ENCODE peak calls at places on chromosomes 16 and 17, in five cellular contexts. One of them, this sample, is unnamed. For H3K27me3 and H3K9me3, the result is how much of the 10 kb centered on the place peaks cover.

GRCh38 chr16:17367932-17368331 is 102.8 kb downstream of the XYLT1 start:
- DNase-seq in IMR-90: peak
- DNase-seq in CD8-positive, alpha-beta T cell: no peak
- DNase-seq in heart right ventricle: no peak
- DNase-seq in AG04450: no peak
- DNase-seq in this sample: no peak

GRCh38 chr17:63039899-63040602 is 74.0 kb downstream of the TANC2 start:
- DNase-seq in IMR-90: peak
- DNase-seq in CD8-positive, alpha-beta T cell: no peak
- DNase-seq in heart right ventricle: no peak
- DNase-seq in AG04450: no peak
- DNase-seq in this sample: no peak

GRCh38 chr17:68289473-68289872 is 1.5 kb downstream of the SLC16A6 start:
- DNase-seq in IMR-90: no peak
- DNase-seq in CD8-positive, alpha-beta T cell: no peak
- DNase-seq in heart right ventricle: no peak
- DNase-seq in AG04450: no peak
- DNase-seq in this sample: peak

GRCh38 chr16:12255473-12255872 is 278.9 kb downstream of the SNX29 start:
- DNase-seq in IMR-90: peak
- DNase-seq in CD8-positive, alpha-beta T cell: no peak
- DNase-seq in heart right ventricle: no peak
- DNase-seq in AG04450: no peak
- DNase-seq in this sample: no peak

GRCh38 chr16:87705780-87706277 is 60.0 kb downstream of the KLHDC4 start:
- DNase-seq in IMR-90: no peak
- DNase-seq in CD8-positive, alpha-beta T cell: no peak
- DNase-seq in heart right ventricle: no peak
- DNase-seq in AG04450: no peak
- DNase-seq in this sample: no peak

GRCh38 chr16:15691046-15691445 is 41.0 kb downstream of the NDE1 start:
- DNase-seq in IMR-90: no peak
- DNase-seq in CD8-positive, alpha-beta T cell: no peak
- DNase-seq in heart right ventricle: no peak
- DNase-seq in AG04450: no peak
- DNase-seq in this sample: no peak

GRCh38 chr16:20647736-20648135 is 49.7 kb downstream of the ACSM1 start:
- DNase-seq in IMR-90: no peak
- DNase-seq in CD8-positive, alpha-beta T cell: no peak
- DNase-seq in heart right ventricle: no peak
- DNase-seq in AG04450: no peak
- DNase-seq in this sample: no peak

GRCh38 chr17:45052052-45052772 is 780 bp upstream of the DCAKD start:
- DNase-seq in IMR-90: no peak
- DNase-seq in CD8-positive, alpha-beta T cell: peak
- DNase-seq in heart right ventricle: peak
- DNase-seq in AG04450: no peak
- DNase-seq in this sample: peak

GRCh38 chr16:67271446-67271845 is 7.9 kb upstream of the PLEKHG4 start:
- DNase-seq in IMR-90: no peak
- DNase-seq in CD8-positive, alpha-beta T cell: no peak
- DNase-seq in heart right ventricle: no peak
- DNase-seq in AG04450: no peak
- DNase-seq in this sample: no peak

GRCh38 chr17:18954321-18954720 is 2.4 kb downstream of the SLC5A10 start:
- DNase-seq in IMR-90: no peak
- DNase-seq in CD8-positive, alpha-beta T cell: no peak
- DNase-seq in heart right ventricle: no peak
- DNase-seq in AG04450: no peak
- DNase-seq in this sample: no peak

GRCh38 chr17:43832976-43833829 is at the start of gene MPP3:
- DNase-seq in IMR-90: peak
- DNase-seq in CD8-positive, alpha-beta T cell: peak
- DNase-seq in heart right ventricle: peak
- DNase-seq in AG04450: no peak
- DNase-seq in this sample: peak

GRCh38 chr17:35786941-35787432 is 8.5 kb downstream of the MMP28 start:
- DNase-seq in IMR-90: peak
- DNase-seq in CD8-positive, alpha-beta T cell: no peak
- DNase-seq in heart right ventricle: no peak
- DNase-seq in AG04450: no peak
- DNase-seq in this sample: peak

GRCh38 chr16:495127-495748 is 32.3 kb upstream of the CAPN15 start:
- DNase-seq in IMR-90: peak
- DNase-seq in CD8-positive, alpha-beta T cell: no peak
- DNase-seq in heart right ventricle: no peak
- DNase-seq in AG04450: peak
- DNase-seq in this sample: peak

GRCh38 chr17:74076446-74076845 is 127.0 kb upstream of the RPL38 start:
- DNase-seq in IMR-90: no peak
- DNase-seq in CD8-positive, alpha-beta T cell: no peak
- DNase-seq in heart right ventricle: no peak
- DNase-seq in AG04450: no peak
- DNase-seq in this sample: no peak

GRCh38 chr17:20268700-20269475 is 198.5 kb downstream of the LGALS9B start:
- DNase-seq in IMR-90: no peak
- DNase-seq in CD8-positive, alpha-beta T cell: no peak
- DNase-seq in heart right ventricle: no peak
- DNase-seq in AG04450: no peak
- DNase-seq in this sample: no peak

GRCh38 chr16:89491238-89491869 is 993 bp upstream of the ANKRD11 start:
- DNase-seq in IMR-90: no peak
- DNase-seq in CD8-positive, alpha-beta T cell: no peak
- DNase-seq in heart right ventricle: no peak
- DNase-seq in AG04450: no peak
- DNase-seq in this sample: no peak

GRCh38 chr17:31371511-31372097 is 19.9 kb upstream of the RAB11FIP4 start:
- DNase-seq in IMR-90: peak
- DNase-seq in CD8-positive, alpha-beta T cell: no peak
- DNase-seq in heart right ventricle: no peak
- DNase-seq in AG04450: no peak
- DNase-seq in this sample: peak

GRCh38 chr16:23269248-23270091 is 32.6 kb upstream of the SCNN1B start:
- DNase-seq in IMR-90: no peak
- DNase-seq in CD8-positive, alpha-beta T cell: no peak
- DNase-seq in heart right ventricle: no peak
- DNase-seq in AG04450: no peak
- DNase-seq in this sample: no peak

GRCh38 chr16:87388818-87389134 is 3.4 kb upstream of the MAP1LC3B start:
- DNase-seq in IMR-90: no peak
- DNase-seq in CD8-positive, alpha-beta T cell: no peak
- DNase-seq in heart right ventricle: no peak
- DNase-seq in AG04450: no peak
- DNase-seq in this sample: no peak

DNA sequence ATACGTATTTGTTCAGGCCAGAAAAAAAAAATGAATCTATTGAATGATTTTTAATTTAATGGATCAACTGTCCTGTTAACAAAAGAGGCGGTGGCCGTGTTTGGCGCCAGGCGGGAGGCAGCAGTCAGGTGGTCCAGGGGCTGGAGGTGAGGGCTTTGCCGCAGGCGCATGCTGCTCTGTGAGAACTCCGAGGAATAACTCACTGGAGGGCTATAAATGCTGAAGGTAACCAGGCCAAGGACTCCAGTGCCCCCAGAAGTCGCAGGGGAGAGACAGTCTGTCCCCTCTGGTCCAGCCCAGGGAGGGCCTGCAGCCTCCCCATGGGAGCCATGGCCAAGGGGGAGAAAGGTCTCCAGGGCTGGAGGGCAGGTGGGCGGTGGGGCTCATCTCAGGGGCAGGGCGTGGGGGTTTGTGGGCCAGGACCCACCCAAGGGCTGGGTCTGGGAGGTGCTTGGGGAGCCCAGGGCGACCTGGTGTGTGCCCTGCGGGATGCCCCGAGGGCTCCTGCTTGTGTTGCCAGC is 7.1 kb upstream of the BAHCC1 start:
- DNase-seq in IMR-90: no peak
- DNase-seq in CD8-positive, alpha-beta T cell: no peak
- DNase-seq in heart right ventricle: no peak
- DNase-seq in AG04450: no peak
- DNase-seq in this sample: no peak
- H3K27me3 ChIP-seq in IMR-90: under half
- H3K27me3 ChIP-seq in CD8-positive, alpha-beta T cell: under half
- H3K27me3 ChIP-seq in heart right ventricle: under half
- H3K27me3 ChIP-seq in AG04450: under half
- H3K27me3 ChIP-seq in this sample: under half

DNA sequence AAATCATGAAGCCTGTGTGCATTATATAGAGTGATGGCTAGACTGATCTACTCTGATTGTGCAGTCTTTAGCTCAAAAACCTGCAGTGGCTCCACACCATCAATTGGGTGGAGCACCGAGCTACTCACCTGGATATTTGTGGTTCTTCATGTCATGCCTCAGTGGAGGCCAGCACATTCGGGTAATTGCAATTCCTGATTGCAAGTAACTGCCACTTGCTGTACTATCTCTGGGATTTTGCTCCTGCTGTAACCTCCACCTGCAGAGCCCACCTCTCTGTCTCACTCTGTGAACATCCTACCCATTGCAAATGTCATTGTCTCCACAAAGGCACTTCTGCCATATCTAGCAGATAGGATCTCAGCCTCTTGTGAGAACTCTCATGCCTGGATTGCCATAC is 1.7 kb upstream of the CCL1 start:
- DNase-seq in IMR-90: no peak
- DNase-seq in CD8-positive, alpha-beta T cell: no peak
- DNase-seq in heart right ventricle: no peak
- DNase-seq in AG04450: no peak
- DNase-seq in this sample: no peak
- H3K4me3 ChIP-seq in IMR-90: no peak
- H3K4me3 ChIP-seq in CD8-positive, alpha-beta T cell: no peak
- H3K4me3 ChIP-seq in heart right ventricle: no peak
- H3K4me3 ChIP-seq in AG04450: no peak
- H3K4me3 ChIP-seq in this sample: no peak

DNA sequence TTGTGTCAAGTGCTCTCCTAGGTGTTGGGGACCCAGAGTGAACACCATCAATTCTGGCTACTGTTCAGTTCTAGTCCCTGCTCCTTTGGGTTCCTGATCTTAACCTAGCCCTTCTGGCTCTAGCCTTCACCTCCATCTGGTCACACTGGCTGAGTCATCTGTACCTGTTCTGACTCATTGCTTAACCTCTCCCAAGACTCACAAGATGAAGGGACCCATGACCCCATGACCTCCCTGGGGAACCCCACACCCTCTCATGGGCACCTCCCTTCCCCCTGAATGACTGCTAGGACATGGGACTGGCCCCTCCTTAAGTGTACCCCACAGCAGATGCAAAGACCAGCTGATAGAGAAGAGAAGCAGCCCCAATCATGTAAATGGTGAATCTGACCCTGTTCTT is 345.8 kb upstream of the CDH5 start:
- DNase-seq in IMR-90: peak
- DNase-seq in CD8-positive, alpha-beta T cell: no peak
- DNase-seq in heart right ventricle: no peak
- DNase-seq in AG04450: no peak
- DNase-seq in this sample: no peak
- H3K9me3 ChIP-seq in IMR-90: under half
- H3K9me3 ChIP-seq in CD8-positive, alpha-beta T cell: under half
- H3K9me3 ChIP-seq in heart right ventricle: under half
- H3K9me3 ChIP-seq in AG04450: under half
- H3K9me3 ChIP-seq in this sample: under half

GRCh38 chr17:81641825-81642489 is 5.0 kb downstream of the TSPAN10 start:
- DNase-seq in IMR-90: peak
- DNase-seq in CD8-positive, alpha-beta T cell: no peak
- DNase-seq in heart right ventricle: no peak
- DNase-seq in AG04450: peak
- DNase-seq in this sample: peak

GRCh38 chr17:81635973-81636504 is 873 bp downstream of the NPLOC4 start:
- DNase-seq in IMR-90: peak
- DNase-seq in CD8-positive, alpha-beta T cell: no peak
- DNase-seq in heart right ventricle: no peak
- DNase-seq in AG04450: no peak
- DNase-seq in this sample: peak

GRCh38 chr17:81638683-81639082 is 1.7 kb downstream of the TSPAN10 start:
- DNase-seq in IMR-90: no peak
- DNase-seq in CD8-positive, alpha-beta T cell: no peak
- DNase-seq in heart right ventricle: no peak
- DNase-seq in AG04450: no peak
- DNase-seq in this sample: no peak

GRCh38 chr17:81636505-81637288 is at the start of the genes NPLOC4 and TSPAN10:
- DNase-seq in IMR-90: peak
- DNase-seq in CD8-positive, alpha-beta T cell: peak
- DNase-seq in heart right ventricle: peak
- DNase-seq in AG04450: peak
- DNase-seq in this sample: peak

GRCh38 chr17:81640011-81640410 is 3.0 kb downstream of the TSPAN10 start:
- DNase-seq in IMR-90: no peak
- DNase-seq in CD8-positive, alpha-beta T cell: no peak
- DNase-seq in heart right ventricle: no peak
- DNase-seq in AG04450: no peak
- DNase-seq in this sample: no peak
- H3K27me3 ChIP-seq in IMR-90: under half
- H3K27me3 ChIP-seq in CD8-positive, alpha-beta T cell: under half
- H3K27me3 ChIP-seq in heart right ventricle: under half
- H3K27me3 ChIP-seq in AG04450: under half
- H3K27me3 ChIP-seq in this sample: under half

DNA sequence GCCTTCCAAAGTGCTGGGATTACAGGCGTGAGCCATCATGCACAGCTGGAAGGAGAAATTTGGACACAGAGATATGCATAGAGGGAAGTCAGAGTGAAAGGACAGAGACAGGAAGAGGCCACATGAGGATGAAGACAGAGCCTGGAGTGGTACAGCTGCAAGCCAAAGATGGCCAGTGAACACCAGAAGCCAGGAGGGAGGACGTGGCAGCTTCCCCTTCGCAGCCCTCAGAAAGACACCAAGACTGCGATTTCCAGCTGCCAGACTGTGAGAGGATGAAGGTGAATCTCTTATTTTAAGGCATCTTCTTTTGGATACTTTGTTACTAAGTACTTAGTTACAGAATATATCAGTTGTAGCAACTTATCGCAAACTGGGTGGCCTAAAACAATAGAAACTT is 60.5 kb upstream of the PLCG2 start:
- DNase-seq in IMR-90: no peak
- DNase-seq in CD8-positive, alpha-beta T cell: no peak
- DNase-seq in heart right ventricle: no peak
- DNase-seq in AG04450: no peak
- DNase-seq in this sample: no peak
- H3K4me3 ChIP-seq in IMR-90: no peak
- H3K4me3 ChIP-seq in CD8-positive, alpha-beta T cell: peak
- H3K4me3 ChIP-seq in heart right ventricle: no peak
- H3K4me3 ChIP-seq in AG04450: no peak
- H3K4me3 ChIP-seq in this sample: no peak

GRCh38 chr17:70886648-70887047 is 717.3 kb downstream of the KCNJ2 start:
- DNase-seq in IMR-90: no peak
- DNase-seq in CD8-positive, alpha-beta T cell: no peak
- DNase-seq in heart right ventricle: no peak
- DNase-seq in AG04450: no peak
- DNase-seq in this sample: no peak
- H3K9me3 ChIP-seq in IMR-90: under half
- H3K9me3 ChIP-seq in CD8-positive, alpha-beta T cell: under half
- H3K9me3 ChIP-seq in heart right ventricle: under half
- H3K9me3 ChIP-seq in AG04450: under half
- H3K9me3 ChIP-seq in this sample: under half